ENCODE peak calls at places on chromosome 1, in eight cellular contexts. H is CD8-positive, alpha-beta memory T cell; S is stimulated activated CD8-positive, alpha-beta memory T cell treated with anti-CD3 and anti-CD28 coated beads, Interleukin-2, amount 100 ng/mL, for 48 hours; M is stimulated activated CD4-positive, alpha-beta T cell treated with anti-CD3 and anti-CD28 coated beads, Interleukin-15, amount 100 ng/mL, for 48 hours; T is cerebellar cortex; I is HT-29; C is cardiac muscle cell; U is NCI-H460. Z is an unnamed sample.

GRCh38 chr1:119827010-119827409 is 15.8 kb upstream of the REG4 start:
- DNase-seq in U (no peak), S (no peak), C (no peak), I (no peak), H (no peak), T (no peak), M (no peak), Z (no peak)

GRCh38 chr1:110606784-110607662 is 865 bp upstream of the KCNA2 start:
- DNase-seq in T (no peak), U (no peak), M (no peak), I (no peak), S (no peak), H (peak; percentile 16), C (peak; percentile 30), Z (no peak)

GRCh38 chr1:194829492-194829891 is 1643.1 kb upstream of the B3GALT2 start:
- DNase-seq in I (no peak), U (no peak), C (no peak), T (no peak), S (no peak), H (no peak), M (no peak), Z (peak; percentile 44)

GRCh38 chr1:212981571-212982328 is 31.4 kb downstream of the VASH2 start:
- DNase-seq in H (no peak), C (no peak), S (no peak), T (peak; percentile 9), I (no peak), U (no peak), M (no peak), Z (no peak)

GRCh38 chr1:45557422-45557944 is 6.9 kb downstream of the AKR1A1 start:
- DNase-seq in M (no peak), S (no peak), I (peak; percentile 29), T (peak; percentile 22), U (no peak), H (no peak), C (no peak), Z (no peak)

GRCh38 chr1:20142001-20142710 is 3.0 kb downstream of the PLA2G2F start:
- DNase-seq in T (no peak), H (no peak), I (no peak), M (no peak), S (no peak), C (no peak), U (no peak), Z (no peak)

GRCh38 chr1:81187636-81188035 is 613.1 kb upstream of the ADGRL2 start:
- DNase-seq in M (no peak), I (no peak), T (no peak), C (no peak), U (no peak), S (no peak), H (no peak), Z (no peak)

GRCh38 chr1:17441265-17441992 is 2.0 kb upstream of the RCC2 start:
- DNase-seq in M (no peak), H (no peak), C (no peak), T (no peak), S (no peak), U (peak; percentile 73), I (peak; percentile 64), Z (peak; percentile 54)

GRCh38 chr1:3469104-3469848 is 14.8 kb downstream of the ARHGEF16 start:
- DNase-seq in M (no peak), H (no peak), U (no peak), S (no peak), C (no peak), T (no peak), I (no peak), Z (no peak)

GRCh38 chr1:246724725-246725095 is 501 bp downstream of the SCCPDH start:
- DNase-seq in U (peak; percentile 54), C (peak; percentile 18), S (no peak), H (no peak), M (no peak), T (peak; percentile 45), I (peak; percentile 41), Z (peak; percentile 26)

GRCh38 chr1:221794079-221794670 is 52.3 kb upstream of the DUSP10 start:
- DNase-seq in S (no peak), M (no peak), U (no peak), T (no peak), I (no peak), C (no peak), H (no peak), Z (no peak)

GRCh38 chr1:241317676-241318075 is 39.3 kb downstream of the RGS7 start:
- DNase-seq in U (no peak), I (no peak), M (no peak), H (no peak), C (no peak), S (no peak), T (peak; percentile 50), Z (no peak)

GRCh38 chr1:216462061-216462775 is 39.0 kb upstream of the USH2A start:
- DNase-seq in T (no peak), I (no peak), S (no peak), M (no peak), H (no peak), C (no peak), U (peak; percentile 28), Z (peak; percentile 85)

GRCh38 chr1:57061369-57061768 is 95.6 kb upstream of the C8B start:
- DNase-seq in S (no peak), U (no peak), T (no peak), I (peak; percentile 17), C (peak; percentile 43), M (no peak), H (no peak), Z (no peak)

GRCh38 chr1:77779529-77780281 is at the start of gene MIGA1:
- DNase-seq in H (peak; percentile 85), T (peak; percentile 98), S (peak; percentile 62), U (peak; percentile 78), I (peak; percentile 94), M (peak; percentile 82), C (peak; percentile 92), Z (peak; percentile 91)

GRCh38 chr1:58933599-58933926 is 149.7 kb upstream of the JUN start:
- DNase-seq in I (no peak), S (no peak), H (no peak), M (no peak), U (no peak), T (no peak), C (no peak), Z (peak; percentile 44)

GRCh38 chr1:112998592-112999235 is 42.7 kb upstream of the SLC16A1 start:
- DNase-seq in C (peak; percentile 74), U (no peak), S (no peak), T (peak; percentile 6), I (peak; percentile 36), M (no peak), H (no peak), Z (peak; percentile 99)

GRCh38 chr1:22176258-22176657 is 33.4 kb upstream of the WNT4 start:
- DNase-seq in I (no peak), S (no peak), C (no peak), T (no peak), M (no peak), U (no peak), H (no peak), Z (no peak)

GRCh38 chr1:91221017-91221416 is 183.6 kb downstream of the HFM1 start:
- DNase-seq in T (no peak), H (no peak), S (no peak), M (no peak), C (no peak), U (no peak), I (no peak), Z (no peak)

GRCh38 chr1:150995896-150996295 is 10.8 kb downstream of the MINDY1 start:
- DNase-seq in M (no peak), I (peak; percentile 64), C (peak; percentile 46), U (no peak), H (no peak), S (no peak), T (peak; percentile 62), Z (peak; percentile 65)

GRCh38 chr1:43934279-43934985 is 831 bp downstream of the ARTN start:
- DNase-seq in T (peak; percentile 59), U (peak; percentile 62), I (peak; percentile 65), M (peak; percentile 46), H (peak; percentile 48), S (no peak), C (peak; percentile 89), Z (peak; percentile 37)

GRCh38 chr1:26317612-26318337 is at the start of gene CD52:
- DNase-seq in M (peak; percentile 77), I (no peak), C (no peak), S (peak; percentile 60), H (peak; percentile 83), U (no peak), T (no peak), Z (no peak)

GRCh38 chr1:188140958-188141357 is 1312.2 kb downstream of the PLA2G4A start:
- DNase-seq in C (no peak), T (no peak), I (no peak), H (no peak), U (no peak), M (no peak), S (no peak), Z (no peak)

GRCh38 chr1:153771241-153771640 is 4.0 kb upstream of the SLC27A3 start:
- DNase-seq in M (no peak), T (no peak), S (no peak), H (no peak), C (no peak), I (no peak), U (no peak), Z (no peak)

GRCh38 chr1:74399249-74399648 is 113.2 kb downstream of the LRRC53 start:
- DNase-seq in M (no peak), U (no peak), S (no peak), T (no peak), I (peak; percentile 3), C (no peak), H (no peak), Z (no peak)

GRCh38 chr1:89892816-89893215 is 72.0 kb downstream of the LRRC8D start:
- DNase-seq in U (no peak), M (no peak), C (no peak), T (no peak), I (no peak), S (no peak), H (no peak), Z (no peak)

GRCh38 chr1:197776348-197777082 is 1.2 kb upstream of the DENND1B start:
- DNase-seq in H (peak; percentile 57), C (no peak), I (no peak), U (no peak), T (peak; percentile 27), S (no peak), M (peak; percentile 19), Z (peak; percentile 67)

GRCh38 chr1:78619803-78620579 is at the start of gene IFI44L:
- DNase-seq in M (peak; percentile 19), U (peak; percentile 26), I (peak; percentile 26), T (no peak), S (peak; percentile 11), C (no peak), H (peak; percentile 63), Z (peak; percentile 82)

Z was measured in amniotic epithelial cell.